ENCODE peak calls at places on chromosomes 5 and 9, in six cellular contexts. K is CD4-positive, CD25-positive, alpha-beta regulatory T cell; I is suprapubic skin; Q is Peyer's patch; R is IMR-90; B is CD4-positive, alpha-beta memory T cell. A is an unnamed sample.

GRCh38 chr5:17990168-17990567 is 355.9 kb downstream of the TAF11L14 start:
- DNase-seq in K (no peak), I (no peak), Q (no peak), R (no peak), B (no peak), A (no peak)

GRCh38 chr5:42005561-42006153 is 80.6 kb downstream of the FBXO4 start:
- DNase-seq in K (peak; percentile 3), I (no peak), Q (no peak), R (peak; percentile 24), B (peak; percentile 2), A (no peak)

GRCh38 chr5:137696481-137696880 is 39.4 kb downstream of the KLHL3 start:
- DNase-seq in K (no peak), I (no peak), Q (no peak), R (peak; percentile 63), B (no peak), A (no peak)

GRCh38 chr5:27015758-27016157 is 22.6 kb downstream of the CDH9 start:
- DNase-seq in K (no peak), I (no peak), Q (no peak), R (no peak), B (no peak), A (no peak)

GRCh38 chr9:96884443-96884842 is 30.1 kb upstream of the ZNF782 start:
- DNase-seq in K (no peak), I (no peak), Q (no peak), R (peak; percentile 82), B (no peak), A (no peak)

GRCh38 chr9:131432597-131433301 is 38.9 kb downstream of the PRRC2B start:
- DNase-seq in K (no peak), I (no peak), Q (no peak), R (peak; percentile 97), B (no peak), A (no peak)

GRCh38 chr5:112830378-112830777 is 30.7 kb upstream of the SRP19 start:
- DNase-seq in K (no peak), I (no peak), Q (no peak), R (no peak), B (no peak), A (no peak)

GRCh38 chr5:77867914-77868313 is 91.8 kb upstream of the TBCA start:
- DNase-seq in K (no peak), I (no peak), Q (no peak), R (no peak), B (no peak), A (no peak)

GRCh38 chr5:310941-311434 is 10.5 kb upstream of the AHRR start:
- DNase-seq in K (no peak), I (no peak), Q (no peak), R (peak; percentile 65), B (no peak), A (no peak)

GRCh38 chr5:68384936-68385594 is 169.5 kb downstream of the PIK3R1 start:
- DNase-seq in K (no peak), I (no peak), Q (no peak), R (no peak), B (no peak), A (no peak)

GRCh38 chr9:2087500-2088313 is 72.6 kb downstream of the SMARCA2 start:
- DNase-seq in K (peak; percentile 65), I (no peak), Q (no peak), R (peak; percentile 52), B (peak; percentile 60), A (no peak)

GRCh38 chr5:178455480-178455835 is 134.7 kb downstream of the COL23A1 start:
- DNase-seq in K (no peak), I (peak; percentile 52), Q (no peak), R (no peak), B (no peak), A (no peak)

GRCh38 chr9:80292231-80292630 is 720.5 kb downstream of the TLE4 start:
- DNase-seq in K (no peak), I (no peak), Q (no peak), R (no peak), B (no peak), A (no peak)

GRCh38 chr5:98085593-98085992 is 687.9 kb upstream of the RGMB start:
- DNase-seq in K (no peak), I (no peak), Q (no peak), R (no peak), B (no peak), A (no peak)

GRCh38 chr5:73820321-73820720 is 194.3 kb downstream of the ARHGEF28 start:
- DNase-seq in K (no peak), I (no peak), Q (no peak), R (no peak), B (no peak), A (no peak)

GRCh38 chr9:91424403-91425176 is 958 bp upstream of the NFIL3 start:
- DNase-seq in K (peak; percentile 37), I (peak; percentile 96), Q (peak; percentile 84), R (peak; percentile 89), B (peak; percentile 59), A (peak; percentile 61)

GRCh38 chr9:84513981-84514380 is 155.5 kb upstream of the NTRK2 start:
- DNase-seq in K (no peak), I (no peak), Q (no peak), R (no peak), B (no peak), A (no peak)

GRCh38 chr5:178392998-178393397 is 160.4 kb upstream of the PHYKPL start:
- DNase-seq in K (no peak), I (no peak), Q (no peak), R (no peak), B (no peak), A (no peak)

GRCh38 chr5:74630387-74631087 is 10.0 kb downstream of the ENC1 start:
- DNase-seq in K (no peak), I (no peak), Q (no peak), R (peak; percentile 95), B (peak; percentile 34), A (no peak)

GRCh38 chr9:134733480-134734232 is 92.1 kb downstream of the COL5A1 start:
- DNase-seq in K (no peak), I (no peak), Q (no peak), R (no peak), B (no peak), A (no peak)

GRCh38 chr5:112957970-112958773 is 18.4 kb upstream of the DCP2 start:
- DNase-seq in K (no peak), I (no peak), Q (no peak), R (peak; percentile 98), B (no peak), A (no peak)

GRCh38 chr9:13990336-13990735 is 323.6 kb downstream of the NFIB start:
- DNase-seq in K (no peak), I (no peak), Q (no peak), R (no peak), B (no peak), A (no peak)

GRCh38 chr9:90956026-90956810 is 154.6 kb downstream of the SYK start:
- DNase-seq in K (no peak), I (no peak), Q (no peak), R (peak; percentile 73), B (no peak), A (no peak)

GRCh38 chr5:108484035-108484434 is 102.1 kb upstream of the FBXL17 start:
- DNase-seq in K (no peak), I (no peak), Q (no peak), R (no peak), B (no peak), A (no peak)

GRCh38 chr9:120609636-120610035 is 29.7 kb upstream of the CDK5RAP2 start:
- DNase-seq in K (no peak), I (no peak), Q (no peak), R (peak; percentile 48), B (no peak), A (no peak)

GRCh38 chr9:113719919-113720318 is 156.2 kb upstream of the ZNF618 start:
- DNase-seq in K (no peak), I (peak; percentile 1), Q (no peak), R (no peak), B (no peak), A (no peak)

GRCh38 chr5:151251621-151252020 is 1.4 kb upstream of the GM2A start:
- DNase-seq in K (no peak), I (no peak), Q (no peak), R (no peak), B (no peak), A (no peak)
- H3K4me1 ChIP-seq in K (peaks cover 37% of the 10 kb centered on the region), I (peaks cover 29% of the 10 kb centered on the region), Q (no peaks in the 10 kb centered on the region), R (no peaks in the 10 kb centered on the region), B (peaks cover 37% of the 10 kb centered on the region), A (peaks cover 25% of the 10 kb centered on the region)

DNA sequence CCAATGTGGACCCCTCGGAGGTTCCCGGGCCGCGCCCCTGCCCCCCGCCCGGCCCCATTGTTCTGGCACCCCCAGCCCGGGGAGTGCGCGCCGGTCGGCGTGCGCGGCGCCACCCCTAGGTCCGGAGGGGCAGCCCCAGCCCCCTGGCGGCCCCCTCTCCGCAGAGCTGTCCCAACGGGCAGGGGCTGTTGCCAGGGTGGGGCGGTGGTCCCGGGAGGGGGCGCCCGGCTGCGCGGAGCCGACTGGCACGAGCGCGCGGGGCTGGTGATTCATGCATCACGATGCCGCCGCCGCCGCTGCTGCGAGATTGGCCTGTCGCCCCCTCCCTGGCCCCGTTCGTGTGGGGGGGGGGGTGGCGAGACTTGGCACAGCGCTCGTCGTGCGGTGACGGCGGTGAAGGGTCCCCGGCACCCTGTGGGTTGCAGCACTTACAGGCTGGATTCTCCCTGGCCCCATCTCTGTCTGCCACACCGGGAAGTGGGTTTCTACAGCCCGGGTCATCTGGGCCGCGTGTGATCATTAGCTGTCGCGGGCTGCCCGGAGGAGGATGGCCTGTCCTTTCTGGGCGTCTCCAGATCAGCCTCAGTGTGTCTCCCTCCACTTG is 756 bp downstream of the NCS1 start:
- DNase-seq in K (no peak), I (no peak), Q (no peak), R (no peak), B (no peak), A (no peak)
- H3K4me1 ChIP-seq in K (peaks cover 4% of the 10 kb centered on the region), I (peaks cover 21% of the 10 kb centered on the region), Q (peaks cover 8% of the 10 kb centered on the region), R (peaks cover 10% of the 10 kb centered on the region), B (peaks cover 6% of the 10 kb centered on the region), A (peaks cover 7% of the 10 kb centered on the region)

GRCh38 chr5:35878079-35878478 is 21.4 kb downstream of the IL7R start:
- DNase-seq in K (no peak), I (no peak), Q (no peak), R (no peak), B (no peak), A (no peak)

GRCh38 chr5:35877655-35878054 is 21.0 kb downstream of the IL7R start:
- DNase-seq in K (no peak), I (no peak), Q (no peak), R (no peak), B (no peak), A (no peak)

GRCh38 chr5:35880166-35880565 is 23.5 kb downstream of the IL7R start:
- DNase-seq in K (no peak), I (no peak), Q (no peak), R (no peak), B (no peak), A (no peak)

GRCh38 chr5:35881758-35882157 is 25.1 kb downstream of the IL7R start:
- DNase-seq in K (no peak), I (no peak), Q (no peak), R (no peak), B (no peak), A (no peak)

DNA sequence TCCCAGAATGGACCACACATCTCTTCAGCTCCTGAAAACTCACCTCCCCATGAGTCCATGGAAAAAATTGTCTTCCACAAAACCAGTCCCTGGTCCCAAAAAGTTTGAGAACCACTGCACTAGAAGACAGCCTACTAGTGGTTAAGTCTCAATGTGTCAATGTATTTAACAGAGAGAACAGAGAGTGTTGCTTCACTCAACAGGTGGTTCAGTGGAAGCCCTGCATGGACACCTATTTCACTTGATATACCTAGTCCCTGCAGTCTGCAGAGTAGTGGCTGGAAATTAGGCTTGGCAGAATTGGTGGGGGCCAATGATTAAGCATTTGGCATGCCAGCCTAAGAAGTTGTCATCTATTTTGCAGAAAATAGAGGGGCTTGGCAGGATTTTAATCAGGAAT is 23.0 kb downstream of the IL7R start:
- DNase-seq in K (no peak), I (no peak), Q (no peak), R (no peak), B (no peak), A (no peak)
- H3K4me1 ChIP-seq in K (peaks cover 14% of the 10 kb centered on the region), I (peaks cover 4% of the 10 kb centered on the region), Q (no peaks in the 10 kb centered on the region), R (peaks cover 5% of the 10 kb centered on the region), B (peaks cover 72% of the 10 kb centered on the region), A (peaks cover 65% of the 10 kb centered on the region)

GRCh38 chr9:31334837-31335528 is 1049.5 kb upstream of the ACO1 start:
- DNase-seq in K (no peak), I (no peak), Q (no peak), R (no peak), B (no peak), A (no peak)
- H3K4me1 ChIP-seq in K (peaks cover 31% of the 10 kb centered on the region), I (peaks cover 3% of the 10 kb centered on the region), Q (no peaks in the 10 kb centered on the region), R (no peaks in the 10 kb centered on the region), B (peaks cover 35% of the 10 kb centered on the region), A (peaks cover 23% of the 10 kb centered on the region)

A was measured in CD8-positive, alpha-beta T cell.